ENCODE peak calls at places on chromosome 18, in four cellular contexts. S, U, L and R are unnamed samples.

GRCh38 chr18:72762505-72763122 is 105.2 kb downstream of the NETO1 start:
- DNase-seq in S (no peak), U (peak), L (no peak), R (no peak)

GRCh38 chr18:26057208-26057821 is 33.1 kb downstream of the SS18 start:
- DNase-seq in S (no peak), U (no peak), L (no peak), R (peak)

GRCh38 chr18:51430538-51430937 is 233.1 kb upstream of the MEX3C start:
- DNase-seq in S (no peak), U (no peak), L (no peak), R (no peak)

GRCh38 chr18:21242141-21243040 is at the start of gene GREB1L:
- DNase-seq in S (peak), U (peak), L (no peak), R (peak)

GRCh38 chr18:53843113-53843512 is 381.4 kb downstream of the MBD2 start:
- DNase-seq in S (no peak), U (no peak), L (no peak), R (no peak)

GRCh38 chr18:67612281-67612680 is 95.8 kb upstream of the DSEL start:
- DNase-seq in S (no peak), U (no peak), L (no peak), R (no peak)

GRCh38 chr18:58316943-58317342 is 272.9 kb downstream of the NEDD4L start:
- DNase-seq in S (no peak), U (no peak), L (no peak), R (no peak)

GRCh38 chr18:49520661-49521145 is 33.7 kb upstream of the C18orf32 start:
- DNase-seq in S (no peak), U (no peak), L (no peak), R (no peak)

GRCh38 chr18:46320297-46320696 is 216.1 kb downstream of the HAUS1 start:
- DNase-seq in S (no peak), U (no peak), L (no peak), R (no peak)

GRCh38 chr18:12659904-12660605 is 2.1 kb upstream of the SPIRE1 start:
- DNase-seq in S (peak), U (peak), L (no peak), R (peak)

GRCh38 chr18:33918571-33918970 is 306.1 kb downstream of the NOL4 start:
- DNase-seq in S (no peak), U (no peak), L (no peak), R (no peak)

GRCh38 chr18:39389800-39390379 is 1824.3 kb upstream of the CELF4 start:
- DNase-seq in S (peak), U (no peak), L (no peak), R (peak)

GRCh38 chr18:67742954-67743353 is 226.4 kb upstream of the DSEL start:
- DNase-seq in S (no peak), U (no peak), L (no peak), R (no peak)

GRCh38 chr18:12430137-12430990 is 22.6 kb downstream of the PRELID3A start:
- DNase-seq in S (no peak), U (no peak), L (no peak), R (no peak)

GRCh38 chr18:12254137-12254819 is at the start of gene CIDEA:
- DNase-seq in S (peak), U (no peak), L (no peak), R (peak)

GRCh38 chr18:42156266-42156665 is 201.2 kb downstream of the PIK3C3 start:
- DNase-seq in S (no peak), U (no peak), L (no peak), R (no peak)

GRCh38 chr18:9750606-9751304 is 42.7 kb downstream of the RAB31 start:
- DNase-seq in S (no peak), U (no peak), L (no peak), R (no peak)

GRCh38 chr18:9091066-9091476 is 11.4 kb upstream of the NDUFV2 start:
- DNase-seq in S (no peak), U (no peak), L (no peak), R (no peak)

GRCh38 chr18:27847412-27847811 is 329.5 kb downstream of the CDH2 start:
- DNase-seq in S (no peak), U (no peak), L (no peak), R (no peak)

GRCh38 chr18:47953471-47953931 is 23.0 kb upstream of the SMAD2 start:
- DNase-seq in S (no peak), U (no peak), L (no peak), R (peak)

GRCh38 chr18:9017900-9018217 is 84.6 kb upstream of the NDUFV2 start:
- DNase-seq in S (no peak), U (no peak), L (no peak), R (no peak)

GRCh38 chr18:46278481-46279465 is 174.6 kb downstream of the HAUS1 start:
- DNase-seq in S (no peak), U (no peak), L (no peak), R (no peak)

GRCh38 chr18:58046794-58047555 is 2.9 kb downstream of the NEDD4L start:
- DNase-seq in S (no peak), U (no peak), L (no peak), R (peak)

GRCh38 chr18:48629730-48630324 is 91.0 kb downstream of the CTIF start:
- DNase-seq in S (no peak), U (no peak), L (no peak), R (peak)

GRCh38 chr18:50620319-50620718 is 60.4 kb downstream of the MAPK4 start:
- DNase-seq in S (no peak), U (no peak), L (no peak), R (no peak)

GRCh38 chr18:68972176-68972575 is 174.3 kb downstream of the CCDC102B start:
- DNase-seq in S (no peak), U (no peak), L (no peak), R (no peak)

GRCh38 chr18:8868276-8868675 is 162.9 kb downstream of the MTCL1 start:
- DNase-seq in S (no peak), U (no peak), L (no peak), R (no peak)

GRCh38 chr18:54241483-54241882 is 17.0 kb upstream of the MBD2 start:
- DNase-seq in S (no peak), U (no peak), L (no peak), R (no peak)

GRCh38 chr18:75114231-75114630 is 94.7 kb downstream of the PTGR3 start:
- DNase-seq in S (no peak), U (no peak), L (peak), R (no peak)

GRCh38 chr18:45664824-45665763 is 49.8 kb downstream of the SLC14A2 start:
- DNase-seq in S (peak), U (no peak), L (no peak), R (peak)

GRCh38 chr18:29647700-29648099 is 1394.8 kb downstream of the DSC3 start:
- DNase-seq in S (no peak), U (no peak), L (no peak), R (no peak)

GRCh38 chr18:35392375-35392774 is 15.2 kb upstream of the ZNF396 start:
- DNase-seq in S (no peak), U (no peak), L (no peak), R (no peak)

GRCh38 chr18:13242797-13243196 is 24.2 kb downstream of the LDLRAD4 start:
- DNase-seq in S (no peak), U (no peak), L (no peak), R (no peak)

DNA sequence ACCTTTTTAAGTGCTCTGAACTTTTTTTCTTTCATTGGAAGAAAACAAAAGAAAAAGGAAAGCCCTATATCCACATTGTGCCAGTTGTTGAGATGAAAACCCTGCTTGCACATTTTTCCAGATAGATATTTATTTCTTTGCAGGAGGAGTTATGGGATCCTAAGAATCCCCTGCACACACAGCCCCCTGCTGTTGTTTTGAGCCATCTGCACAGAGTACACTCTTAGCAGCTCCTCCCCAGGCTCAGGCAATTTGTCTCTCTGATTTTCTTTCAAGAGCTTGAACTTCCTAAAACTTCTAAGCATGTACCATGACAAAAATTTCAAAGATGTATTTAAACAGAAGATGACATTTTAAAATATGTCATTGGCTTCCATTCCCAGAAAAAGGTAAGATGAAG is 436.9 kb downstream of the METTL4 start:
- DNase-seq in S (no peak), U (no peak), L (no peak), R (no peak)
- TF ChIP-seq CTCF in S (no peak), U (no peak), L (no peak), R (no peak)

GRCh38 chr18:6412933-6413472 is 1.7 kb downstream of the L3MBTL4 start:
- DNase-seq in S (no peak), U (no peak), L (no peak), R (no peak)

GRCh38 chr18:6414723-6415362 is at the start of gene L3MBTL4:
- DNase-seq in S (peak), U (peak), L (no peak), R (no peak)

GRCh38 chr18:6413554-6414117 is 1.1 kb downstream of the L3MBTL4 start:
- DNase-seq in S (no peak), U (no peak), L (no peak), R (no peak)

GRCh38 chr18:6411367-6411766 is 3.3 kb downstream of the L3MBTL4 start:
- DNase-seq in S (no peak), U (no peak), L (no peak), R (no peak)

DNA sequence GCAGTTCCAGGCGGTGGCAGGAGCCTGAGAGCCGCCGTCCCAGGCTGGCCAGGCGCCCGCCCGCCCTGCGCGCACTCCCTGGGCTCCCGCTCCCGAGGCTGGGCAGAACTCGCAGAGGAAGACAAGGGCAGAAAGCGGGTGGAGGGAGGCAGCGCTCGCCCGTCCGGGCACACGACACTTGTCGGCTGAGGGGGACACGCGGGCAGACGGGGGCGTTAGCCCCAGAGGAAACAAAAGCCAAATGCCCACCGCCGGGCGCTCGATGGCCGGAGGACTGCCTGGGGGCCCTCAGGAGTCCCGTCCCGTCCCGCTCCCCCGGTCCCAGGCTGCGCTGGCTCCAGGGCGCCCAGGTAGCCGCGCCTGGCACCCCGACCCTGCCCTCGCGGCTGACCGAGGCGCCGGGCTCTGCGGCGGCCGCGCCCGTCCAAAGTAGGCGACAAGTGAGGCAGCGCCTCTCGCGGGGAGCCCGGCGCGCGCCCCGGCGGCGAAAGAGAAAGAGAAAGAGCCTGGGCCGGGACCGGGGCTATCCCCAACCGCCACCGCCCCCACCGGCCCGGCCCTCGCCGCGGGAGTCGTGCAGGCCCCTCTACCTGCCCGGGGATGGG is 491 bp downstream of the L3MBTL4 start:
- DNase-seq in S (peak), U (peak), L (no peak), R (peak)
- TF ChIP-seq CTCF in S (no peak), U (no peak), L (no peak), R (no peak)

GRCh38 chr18:64053246-64053645 is 83.4 kb downstream of the SERPINB8 start:
- DNase-seq in S (no peak), U (no peak), L (no peak), R (no peak)
- TF ChIP-seq CTCF in S (no peak), U (no peak), L (no peak), R (no peak)

GRCh38 chr18:76399613-76400391 is 95.2 kb downstream of the ZNF516 start:
- DNase-seq in S (no peak), U (no peak), L (no peak), R (no peak)

GRCh38 chr18:76396792-76397191 is 98.2 kb downstream of the ZNF516 start:
- DNase-seq in S (no peak), U (no peak), L (no peak), R (no peak)

GRCh38 chr18:76398295-76398694 is 96.7 kb downstream of the ZNF516 start:
- DNase-seq in S (no peak), U (no peak), L (no peak), R (no peak)

GRCh38 chr18:76397631-76398030 is 97.4 kb downstream of the ZNF516 start:
- DNase-seq in S (no peak), U (no peak), L (no peak), R (no peak)

DNA sequence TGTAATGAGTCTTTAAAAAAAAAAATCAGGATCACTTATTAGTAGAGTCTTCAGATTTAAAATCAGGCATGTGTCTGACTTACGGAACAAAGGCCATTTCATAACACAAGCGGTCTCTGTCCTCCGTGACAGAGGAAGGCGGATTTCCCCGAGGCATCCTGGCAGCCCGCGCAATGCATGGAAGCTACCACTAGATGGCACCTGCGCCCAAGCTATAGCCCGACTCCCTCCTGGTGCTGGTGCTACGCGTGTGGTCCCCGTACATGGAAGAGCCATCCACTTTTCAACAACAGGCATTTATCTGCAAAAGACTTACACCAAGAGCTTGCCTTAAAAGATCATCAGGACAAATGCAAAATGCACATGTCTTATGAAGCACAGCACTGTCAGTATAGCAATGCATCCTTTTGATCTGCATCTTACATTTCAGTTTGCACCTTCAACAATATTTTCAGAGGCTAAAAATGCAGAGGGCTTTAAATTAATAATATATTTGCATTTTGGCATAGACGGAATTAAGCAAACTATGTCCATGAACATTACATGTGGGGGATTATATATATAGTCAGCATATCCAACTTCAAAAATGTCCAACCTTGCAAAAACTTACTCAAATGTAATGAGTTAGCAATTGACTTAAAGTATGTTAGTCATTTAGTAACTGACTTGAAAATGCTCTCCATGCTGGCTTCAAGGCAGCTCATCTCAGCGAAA is 96.0 kb downstream of the ZNF516 start:
- DNase-seq in S (peak), U (peak), L (no peak), R (peak)
- TF ChIP-seq CTCF in S (peak), U (peak), L (peak), R (peak)

GRCh38 chr18:24875761-24876160 is 415.3 kb downstream of the HRH4 start:
- DNase-seq in S (no peak), U (no peak), L (no peak), R (no peak)

GRCh38 chr18:24875286-24875685 is 414.8 kb downstream of the HRH4 start:
- DNase-seq in S (no peak), U (no peak), L (no peak), R (no peak)

GRCh38 chr18:24876266-24876665 is 415.8 kb downstream of the HRH4 start:
- DNase-seq in S (no peak), U (no peak), L (no peak), R (no peak)

GRCh38 chr18:24878289-24878688 is 417.9 kb downstream of the HRH4 start:
- DNase-seq in S (no peak), U (no peak), L (no peak), R (no peak)
- TF ChIP-seq CTCF in S (no peak), U (peak), L (peak), R (peak)

GRCh38 chr18:22493255-22493654 is 75.5 kb upstream of the CTAGE1 start:
- DNase-seq in S (no peak), U (no peak), L (no peak), R (no peak)

GRCh38 chr18:22489694-22490093 is 72.0 kb upstream of the CTAGE1 start:
- DNase-seq in S (no peak), U (no peak), L (no peak), R (no peak)

GRCh38 chr18:22488554-22488953 is 70.8 kb upstream of the CTAGE1 start:
- DNase-seq in S (no peak), U (no peak), L (no peak), R (no peak)

GRCh38 chr18:22493940-22494339 is 76.2 kb upstream of the CTAGE1 start:
- DNase-seq in S (no peak), U (no peak), L (no peak), R (no peak)

GRCh38 chr18:22490429-22490846 is 72.7 kb upstream of the CTAGE1 start:
- DNase-seq in S (no peak), U (no peak), L (no peak), R (no peak)
- TF ChIP-seq CTCF in S (no peak), U (no peak), L (no peak), R (no peak)

GRCh38 chr18:76528477-76529432 is 33.7 kb upstream of the ZNF516 start:
- DNase-seq in S (no peak), U (peak), L (peak), R (peak)
- TF ChIP-seq CTCF in S (no peak), U (peak), L (no peak), R (no peak)

GRCh38 chr18:61738488-61738887 is 154.3 kb downstream of the RNF152 start:
- DNase-seq in S (no peak), U (no peak), L (no peak), R (no peak)

GRCh38 chr18:61743775-61744531 is 148.9 kb downstream of the RNF152 start:
- DNase-seq in S (no peak), U (no peak), L (no peak), R (no peak)

GRCh38 chr18:61741881-61742280 is 150.9 kb downstream of the RNF152 start:
- DNase-seq in S (no peak), U (no peak), L (no peak), R (no peak)

GRCh38 chr18:61738042-61738441 is 154.8 kb downstream of the RNF152 start:
- DNase-seq in S (no peak), U (no peak), L (no peak), R (no peak)

GRCh38 chr18:61742555-61743429 is 150.0 kb downstream of the RNF152 start:
- DNase-seq in S (no peak), U (no peak), L (no peak), R (no peak)
- TF ChIP-seq CTCF in S (no peak), U (no peak), L (no peak), R (no peak)